ENCODE peak calls at places on chromosome 2, in five cellular contexts. Q is neuronal stem cell, A is H9, L is H1, I is trophoblast cell. C is an unnamed sample.

GRCh38 chr2:113233593-113234550 is 44.8 kb downstream of the PAX8 start:
- DNase-seq in L (no peak), A (no peak), I (peak), Q (no peak), C (no peak)

GRCh38 chr2:237712477-237713377 is 85.3 kb downstream of the LRRFIP1 start:
- DNase-seq in L (peak), Q (no peak), I (no peak), A (peak), C (no peak)

GRCh38 chr2:70852824-70853223 is 17.2 kb upstream of the CD207 start:
- DNase-seq in Q (no peak), A (no peak), I (no peak), L (no peak), C (no peak)

GRCh38 chr2:202378661-202379338 is 2.7 kb downstream of the BMPR2 start:
- DNase-seq in L (no peak), I (no peak), A (no peak), Q (no peak), C (no peak)

GRCh38 chr2:239368321-239368720 is 32.5 kb downstream of the HDAC4 start:
- DNase-seq in I (no peak), Q (no peak), L (no peak), A (no peak), C (no peak)

GRCh38 chr2:79327460-79327859 is 167.9 kb upstream of the REG3A start:
- DNase-seq in A (no peak), Q (no peak), L (no peak), I (no peak), C (no peak)

GRCh38 chr2:10533811-10534321 is 85.7 kb upstream of the ODC1 start:
- DNase-seq in A (no peak), I (no peak), L (no peak), Q (no peak), C (peak)

GRCh38 chr2:217086038-217086522 is 226.2 kb upstream of the TNP1 start:
- DNase-seq in Q (no peak), I (no peak), A (no peak), L (no peak), C (peak)

GRCh38 chr2:138507267-138507666 is 5.7 kb downstream of the SPOPL start:
- DNase-seq in L (no peak), I (no peak), Q (no peak), A (no peak), C (no peak)

GRCh38 chr2:16653083-16653375 is 12.6 kb downstream of the CYRIA start:
- DNase-seq in I (no peak), L (no peak), Q (no peak), A (no peak), C (no peak)

GRCh38 chr2:64112016-64112415 is 32.2 kb downstream of the PELI1 start:
- DNase-seq in A (no peak), L (no peak), I (peak), Q (no peak), C (no peak)

GRCh38 chr2:230687498-230687897 is 25.1 kb upstream of the CAB39 start:
- DNase-seq in A (no peak), I (no peak), L (no peak), Q (no peak), C (peak)

GRCh38 chr2:111662771-111663470 is 221.1 kb downstream of the ANAPC1 start:
- DNase-seq in L (peak), Q (no peak), A (no peak), I (no peak), C (no peak)

GRCh38 chr2:162888641-162889040 is 50.1 kb upstream of the KCNH7 start:
- DNase-seq in A (no peak), I (no peak), Q (no peak), L (no peak), C (peak)

DNA sequence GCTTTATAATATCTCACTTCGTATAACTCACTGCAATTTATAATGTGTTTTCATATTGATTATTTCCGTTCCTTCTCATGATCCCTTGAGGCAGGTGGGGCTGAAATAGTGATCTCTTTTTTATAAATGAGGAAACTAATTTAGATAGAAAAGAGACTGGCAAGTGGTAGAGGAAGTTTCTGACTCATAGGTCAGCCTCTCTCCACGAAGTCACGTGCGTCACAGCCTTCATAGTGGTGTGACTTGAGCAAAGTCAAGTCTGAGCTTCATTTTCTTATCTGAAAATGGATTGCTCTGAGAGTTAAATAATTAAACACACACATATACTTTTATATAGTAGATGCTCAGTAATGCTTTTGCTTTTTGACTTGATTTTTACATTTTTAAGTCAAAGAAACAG is 19.9 kb downstream of the ABCG5 start:
- DNase-seq in I (peak), Q (no peak), L (no peak), A (no peak), C (peak)
- H2AK5ac ChIP-seq in I (no peak), Q (no peak), L (no peak), A (no peak), C (no peak)

GRCh38 chr2:178066890-178067669 is 5.5 kb downstream of the PDE11A start:
- DNase-seq in L (no peak), I (no peak), A (no peak), Q (no peak), C (no peak)
- H2BK12ac ChIP-seq in L (no peak), I (no peak), A (no peak), Q (no peak), C (no peak)

GRCh38 chr2:160324161-160324768 is 124.2 kb upstream of the ITGB6 start:
- DNase-seq in Q (no peak), A (no peak), I (peak), L (no peak), C (peak)

GRCh38 chr2:160322320-160322719 is 122.2 kb upstream of the ITGB6 start:
- DNase-seq in I (no peak), L (no peak), Q (no peak), A (no peak), C (no peak)

GRCh38 chr2:160328748-160329147 is 128.7 kb upstream of the ITGB6 start:
- DNase-seq in Q (no peak), I (no peak), L (no peak), A (no peak), C (peak)

GRCh38 chr2:160325413-160325812 is 125.3 kb upstream of the ITGB6 start:
- DNase-seq in Q (no peak), A (no peak), I (no peak), L (no peak), C (no peak)

GRCh38 chr2:160324917-160325316 is 124.8 kb upstream of the ITGB6 start:
- DNase-seq in I (no peak), A (no peak), L (no peak), Q (no peak), C (peak)
- H2AK5ac ChIP-seq in I (no peak), A (no peak), L (no peak), Q (no peak), C (no peak)

GRCh38 chr2:130382313-130382917 is 26.6 kb downstream of the PTPN18 start:
- DNase-seq in I (no peak), L (no peak), A (no peak), Q (no peak), C (no peak)
- H2BK12ac ChIP-seq in I (no peak), L (no peak), A (no peak), Q (no peak), C (no peak)

DNA sequence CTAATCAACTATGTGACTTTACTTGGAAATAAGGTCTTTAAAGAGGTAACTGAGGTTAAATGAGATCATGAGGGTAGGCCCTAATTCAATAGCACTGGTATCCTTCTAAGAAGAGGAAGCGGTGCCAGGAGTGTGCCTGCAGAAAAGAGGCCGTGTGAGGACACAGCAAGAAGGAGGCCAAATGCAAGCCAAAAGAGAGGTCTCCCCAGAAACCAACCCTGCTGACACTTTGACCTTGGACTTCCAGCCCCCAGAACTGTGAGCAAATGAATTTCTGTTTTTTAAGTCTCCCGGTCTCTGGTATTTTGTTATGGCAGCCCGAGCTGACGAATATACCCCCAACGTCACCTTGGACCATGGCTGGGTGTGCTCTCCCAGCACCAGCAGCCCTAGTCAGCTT is 257.5 kb upstream of the NCKAP5 start:
- DNase-seq in Q (no peak), L (no peak), A (no peak), I (no peak), C (no peak)
- H2AK5ac ChIP-seq in Q (no peak), L (no peak), A (no peak), I (no peak), C (peak)

GRCh38 chr2:23592061-23592685 is 207.2 kb downstream of the KLHL29 start:
- DNase-seq in A (no peak), Q (no peak), L (no peak), I (no peak), C (no peak)

GRCh38 chr2:23592898-23593297 is 207.9 kb downstream of the KLHL29 start:
- DNase-seq in I (no peak), A (no peak), Q (no peak), L (no peak), C (no peak)

GRCh38 chr2:23595021-23595420 is 210.0 kb downstream of the KLHL29 start:
- DNase-seq in Q (no peak), I (no peak), A (no peak), L (no peak), C (no peak)

GRCh38 chr2:23594079-23594494 is 209.1 kb downstream of the KLHL29 start:
- DNase-seq in Q (no peak), L (no peak), A (no peak), I (peak), C (no peak)

DNA sequence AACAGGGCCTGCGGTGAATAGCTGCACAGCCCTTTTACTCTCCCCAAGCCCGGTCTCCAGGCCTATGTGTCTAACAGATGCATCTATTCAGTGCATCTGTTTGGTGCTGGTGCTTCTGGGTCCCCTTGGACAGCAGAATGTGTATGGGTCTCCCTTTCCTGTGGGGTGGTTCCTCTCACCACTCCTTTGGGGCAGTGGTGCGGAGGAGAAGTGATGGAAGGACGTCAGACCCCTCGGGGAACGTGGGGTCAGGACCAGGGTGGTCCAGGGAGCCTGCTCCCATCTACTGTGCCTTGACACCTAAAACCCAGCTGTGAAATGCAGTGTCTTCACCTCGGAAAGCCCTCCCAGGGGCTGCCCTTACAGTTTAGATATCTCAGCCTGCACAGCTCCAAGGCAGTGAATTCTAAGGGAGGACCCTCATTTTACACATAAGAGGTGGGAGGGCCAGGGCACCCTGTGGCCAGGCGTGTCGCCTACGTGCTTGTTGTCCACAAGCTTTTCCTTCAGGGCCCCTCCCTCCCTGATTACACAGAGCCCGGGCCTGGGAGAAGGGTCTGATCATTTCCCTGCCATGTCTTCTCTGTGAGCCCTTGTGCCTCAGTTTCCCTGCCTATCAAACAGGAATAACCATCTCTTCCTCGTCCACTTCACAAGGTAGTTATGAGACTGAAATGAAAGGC is 208.6 kb downstream of the KLHL29 start:
- DNase-seq in Q (no peak), A (no peak), I (no peak), L (no peak), C (no peak)
- H2BK12ac ChIP-seq in Q (no peak), A (no peak), I (no peak), L (no peak), C (no peak)

DNA sequence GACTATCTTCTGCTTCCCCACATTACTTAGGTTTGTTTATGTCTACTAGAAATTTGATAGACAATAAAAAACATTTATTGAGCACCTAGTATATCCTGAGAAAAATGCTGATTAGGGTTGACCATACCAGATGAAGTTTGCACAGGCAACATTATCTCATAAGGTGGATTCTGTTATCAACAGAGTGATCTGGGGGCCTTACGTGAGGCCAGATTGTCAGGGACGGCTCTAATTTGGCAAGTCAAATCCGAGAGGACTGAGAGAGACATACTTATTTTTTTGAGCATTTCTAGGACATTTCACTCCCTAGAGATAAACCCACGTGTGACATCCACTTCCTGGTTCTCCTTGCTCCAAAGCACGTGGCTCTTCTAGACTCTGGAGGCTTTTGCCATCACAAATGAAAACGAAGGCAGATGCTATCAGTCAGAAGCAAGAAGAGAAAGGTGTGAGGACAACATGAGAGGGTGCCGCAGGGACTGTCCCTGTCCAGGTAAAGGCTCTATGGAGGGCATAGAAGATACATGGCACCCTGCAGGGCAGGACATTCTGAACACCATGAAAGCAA is 168.0 kb upstream of the REV1 start:
- DNase-seq in L (no peak), I (no peak), A (no peak), Q (no peak), C (no peak)
- H2AK5ac ChIP-seq in L (no peak), I (no peak), A (no peak), Q (no peak), C (no peak)

GRCh38 chr2:27441958-27442281 is 261 bp upstream of the KRTCAP3 start:
- DNase-seq in L (no peak), A (no peak), Q (no peak), I (no peak), C (no peak)
- H2BK12ac ChIP-seq in L (no peak), A (no peak), Q (no peak), I (no peak), C (no peak)

C was measured in mesenchymal stem cell.